ENCODE peak calls at places on chromosomes 11 and 22, in seven cellular contexts. G, W, E, A, B, M and T are unnamed samples.

GRCh38 chr11:34665077-34665835 is 44.4 kb downstream of the EHF start:
- DNase-seq in G (no peak), W (no peak), E (no peak), A (no peak), B (no peak), M (no peak), T (no peak)

GRCh38 chr11:122155765-122156527 is 39.9 kb upstream of the BLID start:
- DNase-seq in G (no peak), W (no peak), E (no peak), A (no peak), B (no peak), M (peak), T (no peak)

GRCh38 chr11:93648168-93648567 is 13.3 kb upstream of the CEP295 start:
- DNase-seq in G (peak), W (no peak), E (no peak), A (no peak), B (no peak), M (peak), T (no peak)

GRCh38 chr11:75051043-75051442 is 45.6 kb downstream of the OR2AT4 start:
- DNase-seq in G (no peak), W (no peak), E (no peak), A (no peak), B (no peak), M (no peak), T (peak)

GRCh38 chr22:22897947-22898346 is 10.3 kb downstream of the IGLL5 start:
- DNase-seq in G (no peak), W (no peak), E (no peak), A (no peak), B (no peak), M (no peak), T (no peak)

GRCh38 chr22:20998411-20999336 is 3.2 kb downstream of the THAP7 start:
- DNase-seq in G (peak), W (no peak), E (no peak), A (no peak), B (peak), M (peak), T (no peak)

GRCh38 chr11:134235399-134235798 is 10.9 kb downstream of the VPS26B start:
- DNase-seq in G (no peak), W (no peak), E (no peak), A (no peak), B (no peak), M (no peak), T (no peak)

GRCh38 chr11:16839821-16840220 is 101.4 kb downstream of the C11orf58 start:
- DNase-seq in G (no peak), W (no peak), E (no peak), A (no peak), B (no peak), M (no peak), T (no peak)

GRCh38 chr11:69213964-69214363 is 58.2 kb downstream of the SMIM38 start:
- DNase-seq in G (no peak), W (no peak), E (no peak), A (no peak), B (no peak), M (no peak), T (no peak)

GRCh38 chr11:68043349-68044144 is 4.7 kb downstream of the TCIRG1 start:
- DNase-seq in G (peak), W (no peak), E (no peak), A (no peak), B (peak), M (no peak), T (no peak)

GRCh38 chr11:124839051-124839971 is 25.9 kb upstream of the ROBO3 start:
- DNase-seq in G (no peak), W (no peak), E (peak), A (no peak), B (peak), M (no peak), T (no peak)

GRCh38 chr22:46287873-46288751 is 8.6 kb upstream of the GTSE1 start:
- DNase-seq in G (no peak), W (no peak), E (peak), A (no peak), B (no peak), M (no peak), T (no peak)

GRCh38 chr11:118511576-118511975 is 15.7 kb upstream of the TTC36 start:
- DNase-seq in G (no peak), W (no peak), E (no peak), A (no peak), B (no peak), M (no peak), T (no peak)

GRCh38 chr22:50173221-50173982 is 2.9 kb downstream of the PANX2 start:
- DNase-seq in G (no peak), W (no peak), E (no peak), A (no peak), B (peak), M (no peak), T (no peak)

GRCh38 chr11:75673977-75674582 is 5.2 kb upstream of the MAP6 start:
- DNase-seq in G (peak), W (peak), E (no peak), A (no peak), B (no peak), M (peak), T (no peak)

GRCh38 chr11:133778161-133778560 is 67.2 kb downstream of the SPATA19 start:
- DNase-seq in G (no peak), W (no peak), E (no peak), A (no peak), B (no peak), M (no peak), T (no peak)

GRCh38 chr11:73797457-73797856 is 9.8 kb downstream of the MRPL48 start:
- DNase-seq in G (no peak), W (no peak), E (no peak), A (no peak), B (no peak), M (no peak), T (no peak)

GRCh38 chr11:66629356-66629755 is 9.1 kb upstream of the RBM4 start:
- DNase-seq in G (no peak), W (no peak), E (no peak), A (no peak), B (no peak), M (no peak), T (no peak)

GRCh38 chr22:37601540-37602442 is 6.8 kb upstream of the GGA1 start:
- DNase-seq in G (peak), W (peak), E (no peak), A (peak), B (no peak), M (peak), T (peak)

GRCh38 chr11:26134481-26135355 is 197.2 kb upstream of the ANO3 start:
- DNase-seq in G (peak), W (peak), E (peak), A (peak), B (no peak), M (peak), T (peak)

GRCh38 chr22:49966716-49967332 is 6.3 kb downstream of the PIM3 start:
- DNase-seq in G (no peak), W (no peak), E (peak), A (peak), B (peak), M (peak), T (no peak)

GRCh38 chr11:3840289-3840869 is 380 bp downstream of the RHOG start:
- DNase-seq in G (no peak), W (no peak), E (no peak), A (peak), B (peak), M (no peak), T (no peak)

GRCh38 chr22:40199223-40199622 is 21.5 kb downstream of the TNRC6B start:
- DNase-seq in G (no peak), W (no peak), E (no peak), A (no peak), B (no peak), M (no peak), T (no peak)

GRCh38 chr11:121450424-121450823 is 1.7 kb upstream of the SORL1 start:
- DNase-seq in G (no peak), W (no peak), E (no peak), A (no peak), B (no peak), M (no peak), T (no peak)

GRCh38 chr11:12706531-12707499 is 32.6 kb downstream of the TEAD1 start:
- DNase-seq in G (peak), W (no peak), E (no peak), A (no peak), B (peak), M (no peak), T (no peak)

GRCh38 chr11:44955019-44955738 is 4.5 kb upstream of the TP53I11 start:
- DNase-seq in G (peak), W (peak), E (peak), A (no peak), B (peak), M (peak), T (peak)

GRCh38 chr11:32113637-32114203 is 22.8 kb downstream of the RCN1 start:
- DNase-seq in G (peak), W (no peak), E (no peak), A (no peak), B (no peak), M (no peak), T (no peak)

GRCh38 chr22:37021710-37022482 is 2.4 kb downstream of the MPST start:
- DNase-seq in G (peak), W (no peak), E (peak), A (peak), B (peak), M (peak), T (peak)

GRCh38 chr11:65710424-65710823 is 1.6 kb upstream of the KAT5 start:
- DNase-seq in G (no peak), W (no peak), E (no peak), A (no peak), B (no peak), M (no peak), T (no peak)

GRCh38 chr22:42114721-42115120 is 15.9 kb downstream of the CYP2D6 start:
- DNase-seq in G (peak), W (no peak), E (no peak), A (peak), B (no peak), M (peak), T (no peak)

DNA sequence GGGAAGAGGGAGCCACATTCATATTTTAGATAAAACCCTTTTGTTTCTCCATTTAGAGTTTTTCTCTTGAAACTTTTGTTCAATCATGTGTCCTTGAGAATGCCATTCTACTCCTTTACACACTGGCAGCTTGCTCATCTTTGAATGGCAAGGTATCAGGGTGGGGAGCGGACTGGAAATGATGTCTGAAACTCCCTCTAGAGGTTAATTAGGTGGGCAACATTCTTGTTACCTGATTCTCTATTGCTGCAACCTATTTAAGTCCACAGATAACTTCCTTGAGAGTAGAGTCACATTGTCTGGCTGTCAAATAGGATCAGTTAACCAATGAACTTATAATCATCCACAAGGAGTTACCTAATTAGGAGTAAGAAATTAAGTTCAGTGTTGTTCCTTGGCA is 533.6 kb upstream of the API5 start:
- DNase-seq in G (no peak), W (no peak), E (no peak), A (no peak), B (no peak), M (no peak), T (no peak)
- TF ChIP-seq CTCF in G (no peak), W (no peak), E (no peak), A (no peak), B (no peak), M (no peak), T (no peak)

DNA sequence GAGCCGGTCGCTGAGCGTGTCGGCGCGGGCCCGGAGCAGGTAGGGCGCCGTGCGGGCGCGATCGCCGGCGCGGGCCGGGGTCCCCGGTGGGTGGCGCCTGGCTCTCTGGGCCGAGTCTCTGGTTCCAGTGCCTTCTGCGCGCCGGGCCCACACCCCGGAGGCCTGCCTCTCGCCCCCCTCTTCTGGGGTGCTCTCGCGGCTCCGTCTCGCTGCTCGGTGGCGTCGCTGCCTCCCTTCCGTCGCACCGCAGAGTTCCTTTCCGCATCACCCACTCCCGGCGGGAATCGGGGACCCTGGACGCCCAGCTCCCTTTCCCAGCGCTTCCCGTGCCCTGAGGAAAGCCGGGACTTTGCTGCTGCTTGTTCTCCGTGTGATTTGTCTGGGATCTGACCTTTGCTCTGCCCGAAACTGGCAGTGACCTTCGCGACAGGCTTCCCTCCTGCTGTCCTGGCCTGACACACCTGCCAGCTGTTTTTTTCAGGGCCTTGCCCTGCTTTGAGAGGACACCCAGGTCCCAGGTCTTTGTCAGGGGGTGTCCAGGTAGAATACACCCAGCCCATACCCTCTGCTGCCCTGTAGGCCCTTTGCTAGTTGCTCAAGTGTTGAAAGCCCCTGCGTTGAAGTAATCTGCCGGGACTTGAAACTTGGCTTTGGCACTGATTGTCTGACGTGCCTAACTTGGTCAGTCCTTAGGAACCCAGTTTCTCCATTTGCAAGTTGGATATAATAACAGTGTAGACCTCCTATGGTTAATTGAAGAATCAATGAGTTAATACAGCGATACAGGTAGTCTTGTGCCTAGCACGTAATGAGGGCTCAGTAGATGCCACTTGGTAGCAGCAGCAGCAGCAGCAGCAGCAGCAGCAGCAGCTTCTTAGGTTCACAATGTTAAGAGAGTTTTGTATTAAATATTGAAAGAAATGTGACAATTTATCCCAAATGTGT is 791 bp downstream of the FDX1 start:
- DNase-seq in G (peak), W (no peak), E (no peak), A (peak), B (no peak), M (peak), T (peak)
- TF ChIP-seq CTCF in G (no peak), W (peak), E (peak), A (peak), B (no peak), M (no peak), T (no peak)

DNA sequence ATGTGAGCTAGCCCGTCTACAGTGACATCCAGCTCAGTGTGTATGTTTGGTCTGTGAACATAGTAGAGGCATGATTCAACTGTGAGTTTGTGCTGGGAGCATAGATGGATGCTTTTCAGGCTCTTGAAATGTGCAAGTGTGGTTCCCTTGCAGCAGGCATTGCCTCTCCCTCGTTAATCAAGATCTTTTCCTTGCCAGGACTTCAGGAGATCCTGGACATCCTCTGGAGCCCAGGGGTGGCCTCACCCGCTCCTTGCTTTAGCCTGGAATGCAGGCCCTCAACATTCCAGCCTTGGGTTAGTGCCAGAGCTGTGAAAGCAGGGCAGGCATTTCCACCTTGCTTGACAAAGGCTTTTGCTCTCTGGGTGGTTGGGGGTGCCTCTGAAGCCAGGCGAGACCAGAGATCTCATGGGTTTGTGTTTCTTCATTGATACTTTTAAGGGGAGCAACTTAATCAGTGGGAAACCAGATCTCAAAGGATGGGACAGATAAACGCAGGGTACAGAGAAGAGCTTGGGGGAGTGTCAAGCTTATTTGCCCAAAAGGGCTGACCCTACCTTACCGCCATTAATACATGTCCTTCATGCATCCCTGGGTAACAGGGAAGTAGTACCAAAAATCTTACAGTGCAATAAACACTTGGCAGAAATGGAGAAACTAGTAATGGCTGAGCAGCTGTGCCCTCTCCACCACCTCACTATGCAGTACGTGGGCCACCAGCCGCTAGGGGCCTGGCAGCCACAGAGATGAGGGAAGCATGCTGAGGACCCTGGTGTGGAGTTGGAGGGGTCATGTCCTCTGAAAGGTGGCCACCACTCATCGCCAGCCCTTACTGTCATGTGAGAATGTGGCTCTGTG is 72.1 kb downstream of the PTPRJ start:
- DNase-seq in G (no peak), W (peak), E (no peak), A (no peak), B (peak), M (peak), T (peak)
- TF ChIP-seq CTCF in G (no peak), W (no peak), E (no peak), A (no peak), B (no peak), M (no peak), T (no peak)

DNA sequence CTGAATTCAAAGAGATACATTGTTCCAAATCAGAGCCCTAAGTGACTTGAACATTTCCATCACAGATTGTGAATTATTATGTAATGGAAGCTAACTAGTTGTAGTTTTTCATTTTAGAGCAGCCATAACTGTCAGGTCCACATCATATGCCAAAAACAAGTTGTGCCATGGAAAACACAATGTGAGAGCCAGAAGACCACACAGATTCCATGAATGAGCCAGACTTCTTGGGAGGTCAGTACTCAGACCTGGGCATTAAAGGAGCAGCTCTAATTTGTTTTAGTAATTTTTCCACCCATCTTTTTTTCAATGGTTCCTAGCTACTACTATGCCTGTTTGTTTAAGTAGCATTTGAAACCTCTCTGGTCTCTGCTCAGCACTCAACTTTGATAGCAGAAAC is 279.4 kb downstream of the FAT3 start:
- DNase-seq in G (no peak), W (no peak), E (no peak), A (no peak), B (no peak), M (no peak), T (no peak)
- TF ChIP-seq CTCF in G (no peak), W (no peak), E (no peak), A (no peak), B (no peak), M (no peak), T (no peak)

GRCh38 chr11:114057147-114057546 is 2.4 kb upstream of the ZBTB16 start:
- DNase-seq in G (no peak), W (no peak), E (no peak), A (no peak), B (no peak), M (no peak), T (no peak)

GRCh38 chr11:114056409-114056808 is 3.1 kb upstream of the ZBTB16 start:
- DNase-seq in G (no peak), W (no peak), E (no peak), A (no peak), B (no peak), M (no peak), T (no peak)

GRCh38 chr11:114053406-114053805 is 6.1 kb upstream of the ZBTB16 start:
- DNase-seq in G (peak), W (no peak), E (no peak), A (no peak), B (no peak), M (no peak), T (no peak)

GRCh38 chr11:114052160-114052559 is 7.4 kb upstream of the ZBTB16 start:
- DNase-seq in G (no peak), W (peak), E (no peak), A (no peak), B (no peak), M (no peak), T (no peak)

DNA sequence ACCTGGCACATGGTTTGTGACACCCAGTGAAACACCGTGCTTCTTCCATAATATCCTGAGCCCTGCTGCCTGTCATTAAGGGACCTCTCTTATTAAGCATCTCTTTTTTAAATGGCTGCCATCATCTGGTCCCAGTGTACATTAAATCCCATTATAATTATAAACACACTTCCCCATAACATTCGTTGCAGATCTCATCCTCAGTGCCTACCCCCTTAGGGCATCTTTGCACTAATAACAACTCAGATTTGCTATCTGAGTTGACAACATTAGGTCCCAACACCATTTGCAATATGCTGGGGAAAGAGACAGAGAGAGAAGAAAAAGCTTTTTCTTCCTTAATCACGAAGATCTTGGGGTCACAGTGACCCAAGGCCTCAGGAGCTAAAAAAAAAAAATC is 4.7 kb upstream of the ZBTB16 start:
- DNase-seq in G (no peak), W (no peak), E (no peak), A (no peak), B (no peak), M (no peak), T (no peak)
- TF ChIP-seq CTCF in G (no peak), W (no peak), E (no peak), A (no peak), B (no peak), M (no peak), T (no peak)

DNA sequence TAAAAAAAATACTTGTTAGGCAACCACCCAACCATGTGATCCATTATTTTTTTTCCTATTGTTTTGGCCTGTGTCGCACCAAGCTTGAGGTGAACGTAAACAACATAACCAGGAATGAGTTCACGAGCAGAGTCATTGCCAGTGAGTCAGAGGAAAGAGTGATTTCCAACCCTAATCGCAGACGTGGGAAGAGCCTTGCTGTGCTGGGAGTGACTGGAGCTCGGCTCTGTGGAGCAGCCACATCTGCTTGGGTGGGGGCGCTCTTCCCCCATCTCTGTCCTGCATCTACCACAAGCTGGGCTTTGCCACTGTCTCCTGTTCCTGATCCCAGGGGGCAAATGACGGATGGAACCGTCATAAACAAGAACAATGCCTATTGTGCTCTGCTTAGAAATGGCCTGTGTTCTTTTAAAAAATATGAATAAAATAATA is 210.0 kb downstream of the KIRREL3 start:
- DNase-seq in G (peak), W (no peak), E (no peak), A (no peak), B (no peak), M (peak), T (no peak)
- TF ChIP-seq CTCF in G (peak), W (no peak), E (no peak), A (no peak), B (no peak), M (no peak), T (no peak)